ENCODE peak calls at places on chromosomes 5 and 9, in ten cellular contexts. T is aorta; H is heart left ventricle; S is GM23248; Y is heart right ventricle; P is testis; W is dorsolateral prefrontal cortex; G is foreskin keratinocyte; M is CD8-positive, alpha-beta T cell; U is IMR-90. N is an unnamed sample.

GRCh38 chr5:169281625-169282024 is 19.3 kb downstream of the SLIT3 start:
- DNase-seq in T (no peak), H (no peak), S (no peak), Y (no peak), P (no peak), W (no peak), G (no peak), M (no peak), U (no peak), N (no peak)

GRCh38 chr5:125835293-125836172 is 587.7 kb upstream of the GRAMD2B start:
- DNase-seq in T (no peak), H (peak), S (peak), Y (peak), P (peak), W (peak), G (no peak), M (no peak), U (peak), N (peak)

GRCh38 chr9:112296929-112297328 is 36.5 kb downstream of the PTBP3 start:
- DNase-seq in T (no peak), H (no peak), S (no peak), Y (no peak), P (no peak), W (no peak), G (no peak), M (no peak), U (no peak), N (no peak)

GRCh38 chr5:168317521-168318147 is 26.2 kb downstream of the WWC1 start:
- DNase-seq in T (no peak), H (no peak), S (peak), Y (no peak), P (no peak), W (no peak), G (peak), M (no peak), U (peak), N (peak)

GRCh38 chr5:160926428-160926827 is 74.4 kb upstream of the ATP10B start:
- DNase-seq in T (no peak), H (no peak), S (no peak), Y (no peak), P (no peak), W (no peak), G (no peak), M (no peak), U (no peak), N (peak)

GRCh38 chr5:59097116-59097515 is 514.2 kb downstream of the RAB3C start:
- DNase-seq in T (no peak), H (no peak), S (peak), Y (no peak), P (no peak), W (no peak), G (no peak), M (no peak), U (peak), N (no peak)

GRCh38 chr5:140018920-140019644 is 24.0 kb downstream of the NRG2 start:
- DNase-seq in T (no peak), H (peak), S (no peak), Y (no peak), P (no peak), W (no peak), G (no peak), M (no peak), U (no peak), N (no peak)

GRCh38 chr9:31334837-31335528 is 1049.5 kb upstream of the ACO1 start:
- DNase-seq in T (no peak), H (no peak), S (no peak), Y (no peak), P (no peak), W (no peak), G (no peak), M (no peak), U (no peak), N (no peak)

GRCh38 chr9:86034863-86035734 is 64.3 kb downstream of the GOLM1 start:
- DNase-seq in T (no peak), H (no peak), S (peak), Y (no peak), P (no peak), W (no peak), G (no peak), M (no peak), U (peak), N (no peak)

GRCh38 chr5:154523104-154523503 is 45.1 kb upstream of the HAND1 start:
- DNase-seq in T (no peak), H (no peak), S (no peak), Y (no peak), P (no peak), W (no peak), G (peak), M (no peak), U (no peak), N (no peak)

GRCh38 chr5:90967443-90967842 is 408.8 kb downstream of the ADGRV1 start:
- DNase-seq in T (no peak), H (no peak), S (no peak), Y (no peak), P (no peak), W (no peak), G (no peak), M (no peak), U (no peak), N (no peak)

GRCh38 chr5:111367081-111367480 is 142.9 kb downstream of the CAMK4 start:
- DNase-seq in T (no peak), H (no peak), S (no peak), Y (no peak), P (no peak), W (no peak), G (peak), M (no peak), U (no peak), N (no peak)

GRCh38 chr5:126503602-126504104 is 80.4 kb downstream of the GRAMD2B start:
- DNase-seq in T (no peak), H (peak), S (peak), Y (no peak), P (peak), W (peak), G (peak), M (no peak), U (peak), N (no peak)

GRCh38 chr5:93425102-93425501 is 155.9 kb downstream of the NR2F1-AS1 start:
- DNase-seq in T (no peak), H (no peak), S (peak), Y (no peak), P (no peak), W (peak), G (no peak), M (no peak), U (peak), N (no peak)

GRCh38 chr5:172692981-172693380 is 51.9 kb downstream of the NEURL1B start:
- DNase-seq in T (peak), H (no peak), S (no peak), Y (peak), P (peak), W (no peak), G (no peak), M (no peak), U (peak), N (no peak)

GRCh38 chr5:19229210-19229835 is 758.7 kb downstream of the CDH18 start:
- DNase-seq in T (no peak), H (no peak), S (no peak), Y (no peak), P (no peak), W (no peak), G (no peak), M (no peak), U (no peak), N (no peak)
- H3K27ac ChIP-seq in T (no peak), H (no peak), S (no peak), Y (no peak), P (no peak), W (no peak), G (no peak), M (no peak), U (no peak), N (no peak)

DNA sequence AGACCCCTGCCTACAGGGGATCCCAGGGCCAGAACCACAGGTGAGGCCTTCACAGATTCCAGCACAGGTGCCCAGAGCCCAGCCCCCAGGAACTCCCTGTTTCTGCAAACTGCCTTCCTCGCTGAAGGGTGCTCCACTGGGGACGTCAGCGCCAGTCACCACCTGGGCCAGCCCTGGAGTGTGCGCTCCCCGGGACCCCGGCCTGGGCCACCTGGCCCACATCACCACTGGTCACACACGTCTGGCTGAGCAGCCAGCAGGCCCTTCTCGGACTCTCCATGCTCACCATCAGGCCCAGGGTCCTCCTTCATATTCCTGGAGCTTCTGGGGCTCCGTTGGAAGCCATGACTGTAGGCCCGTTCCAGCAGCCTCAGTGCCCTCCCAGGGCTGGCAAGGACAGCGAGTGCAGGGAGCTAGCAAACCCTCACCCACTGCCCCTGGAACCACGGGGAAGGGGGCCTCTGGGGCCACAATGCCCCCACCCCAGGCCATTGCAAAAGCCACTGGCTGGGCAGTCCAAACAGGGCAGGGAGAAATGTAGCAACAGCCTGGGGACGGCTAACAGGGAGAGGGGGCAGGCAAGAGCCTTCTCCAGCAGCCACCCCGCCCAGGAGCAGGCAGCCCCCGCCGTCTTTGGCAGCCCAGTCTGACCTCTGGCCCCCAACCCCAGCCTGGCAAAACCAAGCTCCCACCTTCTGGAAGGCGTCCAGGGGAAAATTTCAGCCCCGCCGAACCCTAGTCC is 1.3 kb downstream of the AGPAT2 start:
- DNase-seq in T (no peak), H (no peak), S (peak), Y (peak), P (no peak), W (no peak), G (no peak), M (no peak), U (no peak), N (no peak)
- H3K27ac ChIP-seq in T (no peak), H (peak), S (no peak), Y (peak), P (peak), W (peak), G (peak), M (no peak), U (peak), N (peak)

GRCh38 chr9:116350213-116350612 is 196.6 kb downstream of the PAPPA start:
- DNase-seq in T (no peak), H (no peak), S (no peak), Y (no peak), P (no peak), W (no peak), G (no peak), M (no peak), U (no peak), N (no peak)

GRCh38 chr9:116352958-116353357 is 199.4 kb downstream of the PAPPA start:
- DNase-seq in T (no peak), H (no peak), S (no peak), Y (no peak), P (no peak), W (no peak), G (no peak), M (no peak), U (no peak), N (no peak)

GRCh38 chr9:116358251-116358650 is 204.7 kb downstream of the PAPPA start:
- DNase-seq in T (no peak), H (no peak), S (peak), Y (no peak), P (no peak), W (no peak), G (no peak), M (no peak), U (no peak), N (no peak)

GRCh38 chr9:116359958-116360357 is 206.4 kb downstream of the PAPPA start:
- DNase-seq in T (no peak), H (no peak), S (no peak), Y (peak), P (peak), W (no peak), G (no peak), M (no peak), U (no peak), N (no peak)

GRCh38 chr9:116355153-116355827 is 201.7 kb downstream of the PAPPA start:
- DNase-seq in T (no peak), H (peak), S (peak), Y (peak), P (peak), W (no peak), G (no peak), M (no peak), U (peak), N (no peak)
- H3K27ac ChIP-seq in T (no peak), H (peak), S (no peak), Y (peak), P (peak), W (no peak), G (no peak), M (no peak), U (no peak), N (no peak)

GRCh38 chr9:36088020-36088419 is 48.5 kb upstream of the GLIPR2 start:
- DNase-seq in T (no peak), H (no peak), S (no peak), Y (no peak), P (no peak), W (no peak), G (no peak), M (no peak), U (no peak), N (no peak)

GRCh38 chr9:36092509-36093215 is 43.9 kb upstream of the GLIPR2 start:
- DNase-seq in T (no peak), H (no peak), S (no peak), Y (no peak), P (no peak), W (no peak), G (no peak), M (peak), U (no peak), N (no peak)

GRCh38 chr9:36093384-36093783 is 43.1 kb upstream of the GLIPR2 start:
- DNase-seq in T (no peak), H (no peak), S (no peak), Y (no peak), P (no peak), W (no peak), G (no peak), M (no peak), U (no peak), N (no peak)

GRCh38 chr9:36092014-36092413 is 44.5 kb upstream of the GLIPR2 start:
- DNase-seq in T (no peak), H (no peak), S (no peak), Y (no peak), P (no peak), W (no peak), G (no peak), M (no peak), U (no peak), N (no peak)

GRCh38 chr9:36091028-36091953 is 45.2 kb upstream of the GLIPR2 start:
- DNase-seq in T (no peak), H (peak), S (peak), Y (peak), P (no peak), W (no peak), G (no peak), M (no peak), U (peak), N (no peak)
- H3K27ac ChIP-seq in T (no peak), H (no peak), S (peak), Y (no peak), P (no peak), W (no peak), G (no peak), M (no peak), U (peak), N (no peak)

GRCh38 chr5:142717582-142718215 is 31.8 kb upstream of the FGF1 start:
- DNase-seq in T (peak), H (no peak), S (peak), Y (peak), P (peak), W (no peak), G (peak), M (no peak), U (peak), N (no peak)
- H3K27ac ChIP-seq in T (no peak), H (peak), S (peak), Y (peak), P (no peak), W (peak), G (no peak), M (no peak), U (no peak), N (no peak)

DNA sequence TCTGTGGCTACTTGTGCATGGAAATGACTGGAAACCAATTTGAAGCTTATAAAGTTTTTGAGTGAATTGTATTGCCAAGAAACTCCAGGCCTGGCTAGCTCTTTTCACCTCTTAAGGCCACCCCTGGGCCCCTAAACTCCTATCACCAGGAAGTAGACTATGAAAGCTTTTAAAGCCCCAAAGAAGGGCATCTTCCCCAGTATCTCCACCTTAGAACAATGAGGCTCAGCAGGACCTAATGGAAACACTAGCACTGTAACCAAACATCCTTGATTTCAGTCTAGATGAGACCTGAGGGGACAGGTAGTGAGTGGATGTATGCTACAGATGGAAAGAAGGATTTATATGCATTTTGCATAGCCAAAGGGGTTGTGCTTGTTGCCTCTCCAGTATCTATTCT is 25.0 kb downstream of the LYRM7 start:
- DNase-seq in T (no peak), H (no peak), S (no peak), Y (no peak), P (no peak), W (no peak), G (no peak), M (no peak), U (no peak), N (no peak)
- H3K27ac ChIP-seq in T (no peak), H (no peak), S (no peak), Y (no peak), P (no peak), W (no peak), G (no peak), M (no peak), U (no peak), N (no peak)

N was measured in lung.